ENCODE peak calls at places on chromosome 9, in nine cellular contexts. One of them, this sample, is unnamed.

GRCh38 chr9:130327070-130327780 is 61.7 kb downstream of the HMCN2 start:
- DNase-seq in brain microvascular endothelial cell: no peak
- DNase-seq in HFF-Myc: no peak
- DNase-seq in fibroblast of lung: no peak
- DNase-seq in Caco-2: peak
- DNase-seq in PC-9: no peak
- DNase-seq in HFFc6: no peak
- DNase-seq in fibroblast of pulmonary artery: no peak
- DNase-seq in osteocyte: no peak
- DNase-seq in this sample: no peak

GRCh38 chr9:75889977-75890540 is 414 bp upstream of the PCSK5 start:
- DNase-seq in brain microvascular endothelial cell: peak
- DNase-seq in HFF-Myc: no peak
- DNase-seq in fibroblast of lung: peak
- DNase-seq in Caco-2: no peak
- DNase-seq in PC-9: peak
- DNase-seq in HFFc6: peak
- DNase-seq in fibroblast of pulmonary artery: peak
- DNase-seq in osteocyte: no peak
- DNase-seq in this sample: no peak

GRCh38 chr9:121772600-121773285 is 121.3 kb downstream of the DAB2IP start:
- DNase-seq in brain microvascular endothelial cell: no peak
- DNase-seq in HFF-Myc: no peak
- DNase-seq in fibroblast of lung: no peak
- DNase-seq in Caco-2: no peak
- DNase-seq in PC-9: no peak
- DNase-seq in HFFc6: no peak
- DNase-seq in fibroblast of pulmonary artery: no peak
- DNase-seq in osteocyte: no peak
- DNase-seq in this sample: no peak

GRCh38 chr9:79693750-79694149 is 122.0 kb downstream of the TLE4 start:
- DNase-seq in brain microvascular endothelial cell: no peak
- DNase-seq in HFF-Myc: no peak
- DNase-seq in fibroblast of lung: no peak
- DNase-seq in Caco-2: no peak
- DNase-seq in PC-9: no peak
- DNase-seq in HFFc6: no peak
- DNase-seq in fibroblast of pulmonary artery: no peak
- DNase-seq in osteocyte: no peak
- DNase-seq in this sample: no peak

GRCh38 chr9:109705515-109705914 is 74.5 kb upstream of the PALM2AKAP2 start:
- DNase-seq in brain microvascular endothelial cell: peak
- DNase-seq in HFF-Myc: peak
- DNase-seq in fibroblast of lung: peak
- DNase-seq in Caco-2: peak
- DNase-seq in PC-9: no peak
- DNase-seq in HFFc6: peak
- DNase-seq in fibroblast of pulmonary artery: peak
- DNase-seq in osteocyte: no peak
- DNase-seq in this sample: no peak

GRCh38 chr9:112764344-112764743 is 13.8 kb downstream of the SNX30 start:
- DNase-seq in brain microvascular endothelial cell: peak
- DNase-seq in HFF-Myc: no peak
- DNase-seq in fibroblast of lung: no peak
- DNase-seq in Caco-2: peak
- DNase-seq in PC-9: no peak
- DNase-seq in HFFc6: peak
- DNase-seq in fibroblast of pulmonary artery: peak
- DNase-seq in osteocyte: no peak
- DNase-seq in this sample: no peak

GRCh38 chr9:131402073-131402472 is 8.2 kb downstream of the PRRC2B start:
- DNase-seq in brain microvascular endothelial cell: no peak
- DNase-seq in HFF-Myc: no peak
- DNase-seq in fibroblast of lung: peak
- DNase-seq in Caco-2: no peak
- DNase-seq in PC-9: no peak
- DNase-seq in HFFc6: peak
- DNase-seq in fibroblast of pulmonary artery: no peak
- DNase-seq in osteocyte: no peak
- DNase-seq in this sample: no peak

GRCh38 chr9:120626512-120626911 is 46.5 kb upstream of the CDK5RAP2 start:
- DNase-seq in brain microvascular endothelial cell: no peak
- DNase-seq in HFF-Myc: no peak
- DNase-seq in fibroblast of lung: no peak
- DNase-seq in Caco-2: no peak
- DNase-seq in PC-9: no peak
- DNase-seq in HFFc6: no peak
- DNase-seq in fibroblast of pulmonary artery: no peak
- DNase-seq in osteocyte: no peak
- DNase-seq in this sample: no peak

DNA sequence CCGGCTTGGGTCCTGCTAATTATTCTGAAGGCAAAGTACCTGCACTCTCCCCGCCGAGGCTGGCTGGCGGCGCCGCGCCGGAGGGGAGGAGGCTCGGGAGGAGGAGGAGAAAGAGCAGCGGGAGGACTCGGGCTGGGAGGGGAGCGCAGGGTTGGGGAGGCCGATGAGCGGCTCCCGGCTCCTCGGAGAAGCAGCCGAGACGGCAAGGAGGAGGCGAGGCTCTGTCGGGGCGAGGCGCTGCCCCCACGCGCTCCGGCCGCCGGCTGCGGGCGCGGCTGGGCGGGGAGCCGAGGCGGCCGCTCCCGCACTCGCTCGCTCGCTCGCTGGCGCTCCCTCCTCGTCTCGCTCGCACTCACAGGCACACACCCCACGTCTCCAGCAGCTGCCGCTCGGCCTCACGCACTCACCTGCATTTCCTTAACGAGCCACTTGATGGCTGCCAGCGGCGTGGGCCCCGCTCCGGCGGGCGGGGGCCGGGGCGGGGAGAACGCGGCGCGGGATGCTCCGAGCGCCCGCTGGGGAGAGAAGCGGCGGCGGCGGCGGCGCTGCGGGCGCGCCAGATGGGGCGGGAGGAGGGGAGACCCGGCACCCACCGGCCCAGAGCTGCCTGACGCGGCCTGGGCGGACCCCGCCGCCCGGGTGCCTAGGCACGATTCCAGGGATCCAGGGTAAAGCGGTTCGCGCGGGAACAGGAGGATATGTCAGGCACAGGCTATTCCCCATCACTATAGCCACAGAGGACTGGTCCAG is at the start of gene PTPRD:
- DNase-seq in brain microvascular endothelial cell: peak
- DNase-seq in HFF-Myc: no peak
- DNase-seq in fibroblast of lung: peak
- DNase-seq in Caco-2: peak
- DNase-seq in PC-9: peak
- DNase-seq in HFFc6: no peak
- DNase-seq in fibroblast of pulmonary artery: peak
- DNase-seq in osteocyte: no peak
- DNase-seq in this sample: no peak
- TF ChIP-seq CTCF in brain microvascular endothelial cell: peak
- TF ChIP-seq CTCF in HFF-Myc: no peak
- TF ChIP-seq CTCF in fibroblast of lung: no peak
- TF ChIP-seq CTCF in Caco-2: no peak
- TF ChIP-seq CTCF in PC-9: no peak
- TF ChIP-seq CTCF in HFFc6: no peak
- TF ChIP-seq CTCF in fibroblast of pulmonary artery: no peak
- TF ChIP-seq CTCF in osteocyte: peak
- TF ChIP-seq CTCF in this sample: peak

GRCh38 chr9:14029811-14030210 is 284.1 kb downstream of the NFIB start:
- DNase-seq in brain microvascular endothelial cell: no peak
- DNase-seq in HFF-Myc: no peak
- DNase-seq in fibroblast of lung: no peak
- DNase-seq in Caco-2: no peak
- DNase-seq in PC-9: no peak
- DNase-seq in HFFc6: no peak
- DNase-seq in fibroblast of pulmonary artery: no peak
- DNase-seq in osteocyte: no peak
- DNase-seq in this sample: no peak

GRCh38 chr9:14033067-14033466 is 280.9 kb downstream of the NFIB start:
- DNase-seq in brain microvascular endothelial cell: no peak
- DNase-seq in HFF-Myc: no peak
- DNase-seq in fibroblast of lung: no peak
- DNase-seq in Caco-2: no peak
- DNase-seq in PC-9: no peak
- DNase-seq in HFFc6: no peak
- DNase-seq in fibroblast of pulmonary artery: no peak
- DNase-seq in osteocyte: no peak
- DNase-seq in this sample: no peak

GRCh38 chr9:14031761-14032279 is 282.1 kb downstream of the NFIB start:
- DNase-seq in brain microvascular endothelial cell: peak
- DNase-seq in HFF-Myc: no peak
- DNase-seq in fibroblast of lung: no peak
- DNase-seq in Caco-2: no peak
- DNase-seq in PC-9: no peak
- DNase-seq in HFFc6: no peak
- DNase-seq in fibroblast of pulmonary artery: peak
- DNase-seq in osteocyte: no peak
- DNase-seq in this sample: no peak

GRCh38 chr9:14030350-14030823 is 283.6 kb downstream of the NFIB start:
- DNase-seq in brain microvascular endothelial cell: peak
- DNase-seq in HFF-Myc: peak
- DNase-seq in fibroblast of lung: peak
- DNase-seq in Caco-2: no peak
- DNase-seq in PC-9: peak
- DNase-seq in HFFc6: peak
- DNase-seq in fibroblast of pulmonary artery: peak
- DNase-seq in osteocyte: no peak
- DNase-seq in this sample: no peak

DNA sequence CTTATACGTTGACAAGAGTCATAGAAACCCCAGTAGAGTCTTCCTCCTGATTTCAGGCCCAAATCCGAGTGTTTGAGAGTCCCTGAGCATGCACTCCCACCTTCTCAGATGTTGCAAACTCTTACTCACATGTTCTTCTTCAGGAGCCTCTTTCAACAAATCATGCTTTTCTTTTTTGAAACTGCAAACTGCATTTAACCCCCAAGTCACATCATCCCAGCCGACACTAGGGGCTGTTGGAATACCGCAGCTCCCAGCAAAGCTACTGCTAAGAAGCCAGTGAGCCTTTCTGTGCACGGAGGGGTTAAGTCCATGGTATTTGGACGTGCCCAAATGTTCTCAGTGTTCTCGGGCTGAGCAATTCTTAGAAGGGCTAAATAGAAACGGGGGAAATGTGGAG is 282.9 kb downstream of the NFIB start:
- DNase-seq in brain microvascular endothelial cell: peak
- DNase-seq in HFF-Myc: no peak
- DNase-seq in fibroblast of lung: peak
- DNase-seq in Caco-2: no peak
- DNase-seq in PC-9: no peak
- DNase-seq in HFFc6: no peak
- DNase-seq in fibroblast of pulmonary artery: peak
- DNase-seq in osteocyte: no peak
- DNase-seq in this sample: no peak
- TF ChIP-seq CTCF in brain microvascular endothelial cell: peak
- TF ChIP-seq CTCF in HFF-Myc: no peak
- TF ChIP-seq CTCF in fibroblast of lung: no peak
- TF ChIP-seq CTCF in Caco-2: no peak
- TF ChIP-seq CTCF in PC-9: no peak
- TF ChIP-seq CTCF in HFFc6: no peak
- TF ChIP-seq CTCF in fibroblast of pulmonary artery: peak
- TF ChIP-seq CTCF in osteocyte: peak
- TF ChIP-seq CTCF in this sample: no peak

GRCh38 chr9:93261281-93261680 is 77.3 kb downstream of the WNK2 start:
- DNase-seq in brain microvascular endothelial cell: no peak
- DNase-seq in HFF-Myc: no peak
- DNase-seq in fibroblast of lung: no peak
- DNase-seq in Caco-2: no peak
- DNase-seq in PC-9: no peak
- DNase-seq in HFFc6: no peak
- DNase-seq in fibroblast of pulmonary artery: no peak
- DNase-seq in osteocyte: peak
- DNase-seq in this sample: no peak
- TF ChIP-seq CTCF in brain microvascular endothelial cell: no peak
- TF ChIP-seq CTCF in HFF-Myc: no peak
- TF ChIP-seq CTCF in fibroblast of lung: no peak
- TF ChIP-seq CTCF in Caco-2: no peak
- TF ChIP-seq CTCF in PC-9: no peak
- TF ChIP-seq CTCF in HFFc6: no peak
- TF ChIP-seq CTCF in fibroblast of pulmonary artery: no peak
- TF ChIP-seq CTCF in osteocyte: no peak
- TF ChIP-seq CTCF in this sample: no peak

GRCh38 chr9:37107701-37108100 is 12.7 kb upstream of the ZCCHC7 start:
- DNase-seq in brain microvascular endothelial cell: no peak
- DNase-seq in HFF-Myc: no peak
- DNase-seq in fibroblast of lung: no peak
- DNase-seq in Caco-2: no peak
- DNase-seq in PC-9: no peak
- DNase-seq in HFFc6: no peak
- DNase-seq in fibroblast of pulmonary artery: no peak
- DNase-seq in osteocyte: no peak
- DNase-seq in this sample: no peak

GRCh38 chr9:37105169-37105750 is 15.1 kb upstream of the ZCCHC7 start:
- DNase-seq in brain microvascular endothelial cell: no peak
- DNase-seq in HFF-Myc: peak
- DNase-seq in fibroblast of lung: no peak
- DNase-seq in Caco-2: no peak
- DNase-seq in PC-9: no peak
- DNase-seq in HFFc6: peak
- DNase-seq in fibroblast of pulmonary artery: no peak
- DNase-seq in osteocyte: no peak
- DNase-seq in this sample: no peak

GRCh38 chr9:37102476-37102875 is 17.9 kb upstream of the ZCCHC7 start:
- DNase-seq in brain microvascular endothelial cell: no peak
- DNase-seq in HFF-Myc: no peak
- DNase-seq in fibroblast of lung: no peak
- DNase-seq in Caco-2: no peak
- DNase-seq in PC-9: no peak
- DNase-seq in HFFc6: no peak
- DNase-seq in fibroblast of pulmonary artery: no peak
- DNase-seq in osteocyte: no peak
- DNase-seq in this sample: no peak

GRCh38 chr9:37100750-37101149 is 19.6 kb upstream of the ZCCHC7 start:
- DNase-seq in brain microvascular endothelial cell: no peak
- DNase-seq in HFF-Myc: no peak
- DNase-seq in fibroblast of lung: no peak
- DNase-seq in Caco-2: no peak
- DNase-seq in PC-9: no peak
- DNase-seq in HFFc6: no peak
- DNase-seq in fibroblast of pulmonary artery: no peak
- DNase-seq in osteocyte: no peak
- DNase-seq in this sample: no peak

DNA sequence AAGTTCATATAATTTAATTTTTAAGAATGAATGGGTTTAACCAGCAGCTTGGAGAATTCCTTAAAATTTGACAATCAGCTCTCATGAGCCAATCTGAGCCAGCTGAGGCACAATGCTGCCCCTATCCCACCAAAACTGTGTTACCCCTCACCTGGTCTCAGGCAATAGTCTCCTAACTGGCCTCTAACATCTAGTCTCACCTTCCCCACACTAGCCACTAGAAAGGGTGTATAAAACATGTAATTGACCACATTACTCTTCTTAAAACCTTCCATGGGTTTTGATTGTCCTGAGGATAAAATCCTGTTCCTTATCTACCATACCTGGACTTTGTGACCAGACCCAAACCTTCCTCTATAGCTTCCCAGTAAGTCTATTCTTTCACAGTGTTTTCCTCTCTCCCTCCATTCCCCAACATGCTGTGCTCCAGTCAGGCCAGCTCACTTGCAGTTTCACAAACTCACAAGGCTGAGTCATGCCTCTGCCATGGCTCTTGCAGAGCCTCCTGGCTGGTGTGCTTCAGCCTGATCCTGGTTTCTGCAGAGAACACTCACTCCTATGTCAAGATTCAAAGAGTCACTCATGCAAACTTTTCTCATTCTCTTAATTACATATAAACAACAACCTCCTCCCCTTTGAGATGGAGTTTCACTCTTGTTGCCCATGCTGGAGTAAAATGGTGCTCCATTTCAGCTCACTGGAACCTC is 16.0 kb upstream of the ZCCHC7 start:
- DNase-seq in brain microvascular endothelial cell: peak
- DNase-seq in HFF-Myc: peak
- DNase-seq in fibroblast of lung: peak
- DNase-seq in Caco-2: no peak
- DNase-seq in PC-9: peak
- DNase-seq in HFFc6: peak
- DNase-seq in fibroblast of pulmonary artery: peak
- DNase-seq in osteocyte: no peak
- DNase-seq in this sample: no peak
- TF ChIP-seq CTCF in brain microvascular endothelial cell: no peak
- TF ChIP-seq CTCF in HFF-Myc: no peak
- TF ChIP-seq CTCF in fibroblast of lung: no peak
- TF ChIP-seq CTCF in Caco-2: no peak
- TF ChIP-seq CTCF in PC-9: no peak
- TF ChIP-seq CTCF in HFFc6: no peak
- TF ChIP-seq CTCF in fibroblast of pulmonary artery: no peak
- TF ChIP-seq CTCF in osteocyte: no peak
- TF ChIP-seq CTCF in this sample: no peak